ENCODE peak calls at places on chromosomes 1 and 21, in seven cellular contexts. X, J, T, F, P, U and H are unnamed samples.

GRCh38 chr1:194474701-194475100 is 1288.3 kb upstream of the B3GALT2 start:
- DNase-seq in X (no peak), J (no peak), T (no peak), F (no peak), P (no peak), U (no peak), H (no peak)

GRCh38 chr21:34807881-34808568 is 139.2 kb downstream of the CLIC6 start:
- DNase-seq in X (no peak), J (no peak), T (peak; percentile 82), F (no peak), P (no peak), U (no peak), H (no peak)

GRCh38 chr1:195071461-195071860 is 1536.8 kb downstream of the KCNT2 start:
- DNase-seq in X (no peak), J (no peak), T (no peak), F (no peak), P (no peak), U (no peak), H (peak; percentile 29)

GRCh38 chr1:15584489-15585363 is at the start of gene AGMAT:
- DNase-seq in X (peak; percentile 89), J (no peak), T (no peak), F (peak; percentile 91), P (peak; percentile 84), U (no peak), H (peak; percentile 43)

GRCh38 chr1:220371324-220371723 is 99.1 kb upstream of the RAB3GAP2 start:
- DNase-seq in X (no peak), J (no peak), T (peak; percentile 10), F (no peak), P (no peak), U (no peak), H (peak; percentile 41)

GRCh38 chr1:158112994-158113758 is 67.5 kb upstream of the CD1D start:
- DNase-seq in X (peak; percentile 79), J (no peak), T (no peak), F (no peak), P (peak; percentile 59), U (no peak), H (no peak)

GRCh38 chr1:210250998-210251679 is 18.5 kb downstream of the SERTAD4 start:
- DNase-seq in X (peak; percentile 86), J (no peak), T (peak; percentile 15), F (no peak), P (peak; percentile 93), U (no peak), H (peak; percentile 69)

GRCh38 chr1:1117469-1117831 is 1.6 kb upstream of the C1orf159 start:
- DNase-seq in X (no peak), J (no peak), T (no peak), F (no peak), P (peak; percentile 36), U (no peak), H (no peak)

GRCh38 chr1:3306583-3307285 is 147.7 kb upstream of the ARHGEF16 start:
- DNase-seq in X (no peak), J (no peak), T (no peak), F (no peak), P (no peak), U (no peak), H (no peak)

GRCh38 chr21:32413697-32414578 is 1.4 kb downstream of the EVA1C start:
- DNase-seq in X (no peak), J (no peak), T (no peak), F (no peak), P (no peak), U (no peak), H (peak; percentile 36)

GRCh38 chr1:219954052-219954451 is 25.7 kb upstream of the SLC30A10 start:
- DNase-seq in X (no peak), J (no peak), T (no peak), F (no peak), P (no peak), U (no peak), H (no peak)

GRCh38 chr1:159832309-159832708 is 5.6 kb downstream of the SLAMF8 start:
- DNase-seq in X (no peak), J (no peak), T (no peak), F (no peak), P (no peak), U (no peak), H (no peak)

GRCh38 chr1:20430355-20431290 is 55.4 kb downstream of the CAMK2N1 start:
- DNase-seq in X (peak; percentile 94), J (peak; percentile 81), T (no peak), F (peak; percentile 24), P (peak; percentile 86), U (no peak), H (no peak)

GRCh38 chr1:41661428-41662060 is 177.1 kb upstream of the EDN2 start:
- DNase-seq in X (peak; percentile 53), J (no peak), T (no peak), F (no peak), P (no peak), U (no peak), H (no peak)

GRCh38 chr1:207998691-207999090 is 87.8 kb upstream of the CD34 start:
- DNase-seq in X (no peak), J (no peak), T (no peak), F (no peak), P (no peak), U (no peak), H (no peak)

GRCh38 chr21:38875694-38876492 is 70.2 kb downstream of the ETS2 start:
- DNase-seq in X (no peak), J (no peak), T (no peak), F (no peak), P (no peak), U (no peak), H (no peak)

GRCh38 chr1:19441048-19441447 is 44.3 kb downstream of the CAPZB start:
- DNase-seq in X (no peak), J (no peak), T (no peak), F (no peak), P (no peak), U (no peak), H (no peak)

GRCh38 chr1:235881930-235882700 is 15.4 kb upstream of the LYST start:
- DNase-seq in X (no peak), J (no peak), T (no peak), F (no peak), P (no peak), U (no peak), H (no peak)

GRCh38 chr1:12650001-12650421 is 6.1 kb downstream of the AADACL4 start:
- DNase-seq in X (no peak), J (no peak), T (no peak), F (no peak), P (no peak), U (no peak), H (no peak)

GRCh38 chr1:67464741-67465140 is 34.5 kb upstream of the SERBP1 start:
- DNase-seq in X (no peak), J (no peak), T (no peak), F (no peak), P (no peak), U (no peak), H (no peak)

GRCh38 chr21:32803651-32804050 is 32.1 kb upstream of the PAXBP1 start:
- DNase-seq in X (no peak), J (no peak), T (no peak), F (no peak), P (no peak), U (no peak), H (no peak)

GRCh38 chr1:35191429-35192055 is 1.4 kb downstream of the SFPQ start:
- DNase-seq in X (no peak), J (no peak), T (no peak), F (no peak), P (no peak), U (no peak), H (no peak)

GRCh38 chr1:202283379-202283844 is 58.3 kb downstream of the UBE2T start:
- DNase-seq in X (no peak), J (no peak), T (peak; percentile 27), F (no peak), P (peak; percentile 49), U (no peak), H (peak; percentile 40)

GRCh38 chr1:15214507-15214906 is 32.5 kb upstream of the FHAD1 start:
- DNase-seq in X (no peak), J (no peak), T (no peak), F (no peak), P (no peak), U (no peak), H (no peak)

GRCh38 chr1:202644219-202645096 is 65.8 kb downstream of the SYT2 start:
- DNase-seq in X (no peak), J (no peak), T (no peak), F (no peak), P (no peak), U (no peak), H (no peak)

DNA sequence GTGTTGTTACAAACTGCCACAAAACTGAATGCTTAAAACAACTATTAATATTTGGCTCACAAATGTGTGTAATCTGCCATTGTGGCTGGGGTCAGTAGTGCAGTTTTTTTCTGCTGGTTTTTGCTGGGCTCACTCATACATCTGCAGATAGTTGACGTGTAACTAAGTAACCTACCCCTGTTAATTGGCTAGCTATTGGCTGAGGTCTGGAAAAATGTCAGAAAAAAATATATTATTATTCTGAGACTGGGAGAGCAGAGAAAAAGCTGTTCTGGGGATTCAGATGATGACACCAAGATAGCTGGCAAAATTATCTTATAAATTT is 616.0 kb upstream of the ADAMTS5 start:
- DNase-seq in X (no peak), J (no peak), T (no peak), F (no peak), P (no peak), U (no peak), H (no peak)
- TF ChIP-seq JUND in X (no peak), J (no peak), T (no peak), F (no peak), P (no peak), U (no peak), H (no peak)

GRCh38 chr1:218694635-218695034 is 349.5 kb downstream of the TGFB2 start:
- DNase-seq in X (no peak), J (no peak), T (no peak), F (no peak), P (no peak), U (no peak), H (no peak)
- TF ChIP-seq JUND in X (no peak), J (no peak), T (no peak), F (no peak), P (no peak), U (no peak), H (no peak)

GRCh38 chr21:20877976-20878375 is 120.2 kb upstream of the NCAM2 start:
- DNase-seq in X (no peak), J (no peak), T (no peak), F (no peak), P (no peak), U (no peak), H (no peak)

GRCh38 chr21:20882462-20883415 is 115.5 kb upstream of the NCAM2 start:
- DNase-seq in X (peak; percentile 65), J (peak; percentile 23), T (peak; percentile 8), F (no peak), P (peak; percentile 16), U (no peak), H (peak; percentile 5)
- TF ChIP-seq JUND in X (no peak), J (no peak), T (no peak), F (no peak), P (no peak), U (no peak), H (no peak)

DNA sequence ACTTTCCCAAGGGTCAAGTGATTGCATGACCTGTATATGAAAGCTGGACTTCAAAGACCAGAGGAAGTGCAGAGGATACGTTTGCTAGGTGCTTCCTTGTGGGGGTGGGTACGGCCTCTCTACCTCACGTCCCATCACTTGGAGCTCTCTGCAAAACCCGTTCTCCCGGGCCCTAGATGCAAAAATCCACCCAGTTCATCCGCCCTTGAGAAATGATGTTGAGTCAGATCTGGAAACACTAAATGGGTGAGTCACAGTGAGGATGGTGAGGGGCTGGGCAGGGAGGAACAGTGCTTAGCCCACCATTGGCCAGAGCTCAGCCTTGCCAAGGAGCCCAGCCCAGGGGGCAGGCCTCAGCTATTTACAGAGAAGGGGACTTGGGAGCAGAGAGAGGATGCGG is 14.5 kb downstream of the ARHGEF10L start:
- DNase-seq in X (no peak), J (no peak), T (peak; percentile 65), F (no peak), P (no peak), U (peak; percentile 9), H (peak; percentile 55)
- TF ChIP-seq JUND in X (no peak), J (no peak), T (peak; percentile 85), F (no peak), P (peak; percentile 69), U (no peak), H (no peak)